ENCODE peak calls at places on chromosomes 13 and 19, in ten cellular contexts. F is BE2C, I is endodermal cell, G is IMR-90, T is uterus, N is fibroblast of the aortic adventitia, C is lung, V is nephron progenitor cell, R is endothelial cell, P is fibroblast of pulmonary artery. A is an unnamed sample.
A peak's percentile ranks its signal among the peaks of the same experiment; 100 is the strongest.

GRCh38 chr19:29714371-29714952 is 599 bp downstream of the C19orf12 start:
- DNase-seq in V (no peak), R (no peak), F (no peak), N (no peak), C (no peak), G (no peak), T (no peak), I (no peak), P (no peak), A (no peak)

GRCh38 chr13:28220166-28220565 is 81.8 kb downstream of the PAN3 start:
- DNase-seq in C (no peak), P (peak; percentile 80), F (peak; percentile 58), I (no peak), T (no peak), R (no peak), N (peak; percentile 43), G (peak; percentile 46), V (no peak), A (no peak)

GRCh38 chr19:38635483-38636399 is 11.7 kb upstream of the ACTN4 start:
- DNase-seq in C (no peak), P (no peak), R (no peak), V (no peak), G (no peak), T (no peak), F (no peak), N (no peak), I (peak; percentile 70), A (no peak)

GRCh38 chr19:43432866-43433673 is 18.4 kb downstream of the TEX101 start:
- DNase-seq in V (peak; percentile 66), P (peak; percentile 64), F (peak; percentile 67), G (peak; percentile 44), C (peak; percentile 49), I (peak; percentile 92), N (peak; percentile 58), R (peak; percentile 69), T (peak; percentile 22), A (peak; percentile 74)

GRCh38 chr19:43372462-43372861 is 19.0 kb downstream of the CD177 start:
- DNase-seq in F (no peak), T (no peak), V (no peak), P (no peak), G (peak; percentile 24), C (no peak), N (no peak), I (no peak), R (no peak), A (no peak)

GRCh38 chr13:50417597-50417996 is 402.4 kb downstream of the KCNRG start:
- DNase-seq in G (no peak), F (no peak), T (no peak), I (no peak), P (no peak), N (no peak), R (no peak), V (no peak), C (no peak), A (no peak)

GRCh38 chr13:63554157-63554556 is 2138.5 kb upstream of the PCDH20 start:
- DNase-seq in P (peak; percentile 19), R (no peak), V (no peak), T (no peak), G (peak; percentile 7), N (peak; percentile 0), F (no peak), I (no peak), C (no peak), A (no peak)

GRCh38 chr13:91632071-91632470 is 233.7 kb downstream of the GPC5 start:
- DNase-seq in T (no peak), V (no peak), C (no peak), R (no peak), G (peak; percentile 12), P (no peak), I (no peak), N (peak; percentile 5), F (no peak), A (no peak)

GRCh38 chr13:45541806-45542205 is 73.7 kb downstream of the ERICH6B start:
- DNase-seq in F (no peak), N (no peak), R (no peak), V (no peak), T (no peak), C (no peak), G (no peak), P (no peak), I (no peak), A (no peak)

GRCh38 chr19:34228762-34229161 is 25.6 kb upstream of the GARRE1 start:
- DNase-seq in N (no peak), I (no peak), V (no peak), C (no peak), G (no peak), R (no peak), T (no peak), F (no peak), P (no peak), A (no peak)

GRCh38 chr19:14381689-14382474 is 638 bp downstream of the ADGRE5 start:
- DNase-seq in F (no peak), P (peak; percentile 61), V (no peak), C (peak; percentile 65), I (no peak), N (peak; percentile 47), T (peak; percentile 55), R (no peak), G (peak; percentile 20), A (no peak)
- TF ChIP-seq CTCF in F (no peak), P (no peak), V (no peak), C (no peak), I (no peak), N (no peak), T (no peak), R (no peak), G (no peak), A (no peak)

GRCh38 chr19:17677002-17677401 is 11.2 kb downstream of the UNC13A start:
- DNase-seq in G (no peak), T (no peak), P (no peak), F (no peak), I (no peak), R (no peak), V (no peak), N (no peak), C (no peak), A (no peak)
- TF ChIP-seq CTCF in G (peak; percentile 4), T (no peak), P (peak; percentile 21), F (no peak), I (peak; percentile 60), R (no peak), V (no peak), N (no peak), C (no peak), A (peak; percentile 16)

GRCh38 chr13:73598021-73598712 is 536.0 kb downstream of the KLF12 start:
- DNase-seq in G (peak; percentile 82), R (no peak), T (no peak), V (no peak), P (peak; percentile 46), F (no peak), N (peak; percentile 42), C (no peak), I (no peak), A (no peak)

GRCh38 chr13:73603646-73604045 is 530.6 kb downstream of the KLF12 start:
- DNase-seq in F (no peak), N (no peak), R (no peak), I (no peak), P (no peak), V (no peak), T (no peak), G (no peak), C (no peak), A (no peak)

GRCh38 chr13:73599232-73600128 is 534.7 kb downstream of the KLF12 start:
- DNase-seq in P (no peak), G (no peak), F (no peak), R (no peak), C (no peak), T (no peak), V (no peak), N (no peak), I (no peak), A (no peak)

GRCh38 chr13:73602295-73602694 is 531.9 kb downstream of the KLF12 start:
- DNase-seq in G (peak; percentile 28), T (no peak), V (no peak), F (no peak), R (no peak), C (no peak), N (peak; percentile 22), P (peak; percentile 29), I (no peak), A (no peak)

GRCh38 chr13:73601708-73602107 is 532.5 kb downstream of the KLF12 start:
- DNase-seq in F (no peak), N (no peak), T (no peak), R (no peak), P (no peak), V (no peak), I (no peak), G (no peak), C (no peak), A (no peak)
- TF ChIP-seq CTCF in F (no peak), N (no peak), T (no peak), R (no peak), P (no peak), V (no peak), I (no peak), G (no peak), C (no peak), A (no peak)

GRCh38 chr19:37309834-37310575 is 60.9 kb upstream of the ZNF527 start:
- DNase-seq in N (no peak), P (no peak), T (no peak), C (no peak), G (no peak), V (no peak), I (peak; percentile 59), F (no peak), R (no peak), A (no peak)
- TF ChIP-seq CTCF in N (no peak), P (no peak), T (no peak), C (no peak), G (no peak), V (no peak), I (peak; percentile 80), F (peak; percentile 55), R (no peak), A (peak; percentile 24)

A was measured in GM20000.